ENCODE peak calls at places on chromosomes 4 and X, in seven cellular contexts. One of them, this sample, is unnamed.

GRCh38 chr4:48967626-48968025 is 18.4 kb upstream of the CWH43 start:
- DNase-seq in HepG2: no peak
- DNase-seq in HCT116: no peak
- DNase-seq in GM12878: no peak
- DNase-seq in A549: no peak
- DNase-seq in K562: no peak
- DNase-seq in H1: no peak
- DNase-seq in this sample: no peak

GRCh38 chr4:181046809-181047208 is 1196.4 kb upstream of the TENM3 start:
- DNase-seq in HCT116: no peak
- DNase-seq in K562: no peak
- DNase-seq in GM12878: no peak
- DNase-seq in H1: no peak
- DNase-seq in HepG2: no peak
- DNase-seq in A549: no peak
- DNase-seq in this sample: no peak

GRCh38 chrX:114127411-114128025 is 456.4 kb upstream of the HTR2C start:
- DNase-seq in HepG2: no peak
- DNase-seq in A549: no peak
- DNase-seq in HCT116: no peak
- DNase-seq in GM12878: no peak
- DNase-seq in K562: no peak
- DNase-seq in H1: no peak
- DNase-seq in this sample: no peak

GRCh38 chr4:78372282-78372988 is 179.1 kb upstream of the ANXA3 start:
- DNase-seq in HCT116: no peak
- DNase-seq in GM12878: no peak
- DNase-seq in K562: no peak
- DNase-seq in HepG2: no peak
- DNase-seq in H1: no peak
- DNase-seq in A549: no peak
- DNase-seq in this sample: no peak

GRCh38 chr4:961651-962230 is 11.6 kb downstream of the DGKQ start:
- DNase-seq in HCT116: no peak
- DNase-seq in H1: no peak
- DNase-seq in GM12878: no peak
- DNase-seq in K562: no peak
- DNase-seq in HepG2: no peak
- DNase-seq in A549: no peak
- DNase-seq in this sample: no peak

GRCh38 chr4:3401436-3402171 is 40.2 kb upstream of the HGFAC start:
- DNase-seq in GM12878: no peak
- DNase-seq in H1: no peak
- DNase-seq in HepG2: no peak
- DNase-seq in K562: peak
- DNase-seq in HCT116: no peak
- DNase-seq in A549: no peak
- DNase-seq in this sample: no peak

GRCh38 chr4:89482926-89483595 is 175.5 kb upstream of the GPRIN3 start:
- DNase-seq in GM12878: no peak
- DNase-seq in A549: no peak
- DNase-seq in HCT116: no peak
- DNase-seq in H1: no peak
- DNase-seq in HepG2: no peak
- DNase-seq in K562: no peak
- DNase-seq in this sample: no peak

GRCh38 chrX:72498782-72499181 is 73.9 kb downstream of the HDAC8 start:
- DNase-seq in A549: no peak
- DNase-seq in HepG2: no peak
- DNase-seq in GM12878: peak
- DNase-seq in HCT116: no peak
- DNase-seq in K562: peak
- DNase-seq in H1: no peak
- DNase-seq in this sample: peak

GRCh38 chr4:26377352-26378311 is 56.8 kb downstream of the RBPJ start:
- DNase-seq in A549: no peak
- DNase-seq in HCT116: no peak
- DNase-seq in GM12878: no peak
- DNase-seq in H1: no peak
- DNase-seq in HepG2: no peak
- DNase-seq in K562: no peak
- DNase-seq in this sample: peak

GRCh38 chr4:74109894-74110605 is 11.1 kb upstream of the CXCL2 start:
- DNase-seq in HCT116: peak
- DNase-seq in H1: no peak
- DNase-seq in HepG2: no peak
- DNase-seq in K562: no peak
- DNase-seq in GM12878: no peak
- DNase-seq in A549: peak
- DNase-seq in this sample: no peak

GRCh38 chr4:10096201-10096975 is 20.2 kb downstream of the WDR1 start:
- DNase-seq in A549: peak
- DNase-seq in K562: peak
- DNase-seq in HCT116: peak
- DNase-seq in H1: no peak
- DNase-seq in HepG2: no peak
- DNase-seq in GM12878: peak
- DNase-seq in this sample: peak

GRCh38 chrX:103356023-103356798 is at the start of gene TCEAL9:
- DNase-seq in GM12878: no peak
- DNase-seq in A549: peak
- DNase-seq in H1: no peak
- DNase-seq in HepG2: peak
- DNase-seq in K562: peak
- DNase-seq in HCT116: peak
- DNase-seq in this sample: no peak

GRCh38 chr4:96136056-96136455 is 296.2 kb downstream of the PDHA2 start:
- DNase-seq in GM12878: no peak
- DNase-seq in A549: no peak
- DNase-seq in H1: no peak
- DNase-seq in K562: no peak
- DNase-seq in HCT116: no peak
- DNase-seq in HepG2: no peak
- DNase-seq in this sample: no peak

GRCh38 chr4:105808459-105809041 is 86.7 kb upstream of the NPNT start:
- DNase-seq in HepG2: no peak
- DNase-seq in A549: no peak
- DNase-seq in K562: peak
- DNase-seq in H1: no peak
- DNase-seq in HCT116: peak
- DNase-seq in GM12878: no peak
- DNase-seq in this sample: no peak

GRCh38 chrX:63657821-63658220 is 127.2 kb downstream of the ARHGEF9 start:
- DNase-seq in H1: no peak
- DNase-seq in HepG2: no peak
- DNase-seq in K562: no peak
- DNase-seq in GM12878: no peak
- DNase-seq in HCT116: peak
- DNase-seq in A549: no peak
- DNase-seq in this sample: peak

GRCh38 chr4:92529510-92529909 is 225.7 kb downstream of the GRID2 start:
- DNase-seq in K562: no peak
- DNase-seq in A549: no peak
- DNase-seq in GM12878: no peak
- DNase-seq in HCT116: no peak
- DNase-seq in HepG2: no peak
- DNase-seq in H1: no peak
- DNase-seq in this sample: no peak

GRCh38 chr4:149164282-149164681 is 651.4 kb downstream of the IQCM start:
- DNase-seq in HepG2: no peak
- DNase-seq in GM12878: no peak
- DNase-seq in HCT116: no peak
- DNase-seq in A549: no peak
- DNase-seq in K562: no peak
- DNase-seq in H1: peak
- DNase-seq in this sample: no peak

DNA sequence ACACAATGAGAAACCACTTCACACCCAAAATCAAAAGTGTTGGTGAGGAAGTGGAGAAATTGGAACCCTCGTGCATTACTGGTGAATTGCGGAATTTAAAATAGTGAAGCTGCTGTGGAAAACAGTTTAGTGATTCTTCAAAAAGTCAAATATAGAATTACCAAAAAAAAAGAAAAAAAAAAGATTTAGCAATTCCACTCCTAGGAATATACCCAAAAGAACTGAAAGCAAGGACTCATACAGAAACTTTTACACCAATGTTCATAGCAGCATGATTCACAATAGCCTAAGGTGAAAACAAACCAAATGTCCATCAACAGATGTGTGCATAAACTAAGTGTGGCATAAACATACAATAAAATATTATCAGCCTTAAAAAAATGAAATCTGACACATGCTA is 364.3 kb upstream of the FAM241A start:
- DNase-seq in H1: no peak
- DNase-seq in HCT116: no peak
- DNase-seq in GM12878: no peak
- DNase-seq in K562: no peak
- DNase-seq in HepG2: no peak
- DNase-seq in A549: no peak
- DNase-seq in this sample: no peak
- H3K4me3 ChIP-seq in H1: no peak
- H3K4me3 ChIP-seq in HCT116: no peak
- H3K4me3 ChIP-seq in GM12878: no peak
- H3K4me3 ChIP-seq in K562: no peak
- H3K4me3 ChIP-seq in HepG2: no peak
- H3K4me3 ChIP-seq in A549: no peak
- H3K4me3 ChIP-seq in this sample: no peak

GRCh38 chrX:65035451-65035779 is 59.2 kb upstream of the ZC4H2 start:
- DNase-seq in HCT116: no peak
- DNase-seq in A549: no peak
- DNase-seq in GM12878: no peak
- DNase-seq in HepG2: no peak
- DNase-seq in H1: peak
- DNase-seq in K562: peak
- DNase-seq in this sample: no peak

GRCh38 chrX:65034292-65034640 is 58.0 kb upstream of the ZC4H2 start:
- DNase-seq in HCT116: no peak
- DNase-seq in K562: no peak
- DNase-seq in H1: no peak
- DNase-seq in GM12878: no peak
- DNase-seq in HepG2: no peak
- DNase-seq in A549: no peak
- DNase-seq in this sample: no peak

GRCh38 chrX:65034641-65035450 is 58.6 kb upstream of the ZC4H2 start:
- DNase-seq in K562: peak
- DNase-seq in HCT116: peak
- DNase-seq in HepG2: peak
- DNase-seq in H1: peak
- DNase-seq in A549: peak
- DNase-seq in GM12878: no peak
- DNase-seq in this sample: peak
- TF ChIP-seq CTCF in K562: peak
- TF ChIP-seq CTCF in HCT116: peak
- TF ChIP-seq CTCF in HepG2: peak
- TF ChIP-seq CTCF in H1: peak
- TF ChIP-seq CTCF in A549: no peak
- TF ChIP-seq CTCF in GM12878: no peak
- TF ChIP-seq CTCF in this sample: no peak

DNA sequence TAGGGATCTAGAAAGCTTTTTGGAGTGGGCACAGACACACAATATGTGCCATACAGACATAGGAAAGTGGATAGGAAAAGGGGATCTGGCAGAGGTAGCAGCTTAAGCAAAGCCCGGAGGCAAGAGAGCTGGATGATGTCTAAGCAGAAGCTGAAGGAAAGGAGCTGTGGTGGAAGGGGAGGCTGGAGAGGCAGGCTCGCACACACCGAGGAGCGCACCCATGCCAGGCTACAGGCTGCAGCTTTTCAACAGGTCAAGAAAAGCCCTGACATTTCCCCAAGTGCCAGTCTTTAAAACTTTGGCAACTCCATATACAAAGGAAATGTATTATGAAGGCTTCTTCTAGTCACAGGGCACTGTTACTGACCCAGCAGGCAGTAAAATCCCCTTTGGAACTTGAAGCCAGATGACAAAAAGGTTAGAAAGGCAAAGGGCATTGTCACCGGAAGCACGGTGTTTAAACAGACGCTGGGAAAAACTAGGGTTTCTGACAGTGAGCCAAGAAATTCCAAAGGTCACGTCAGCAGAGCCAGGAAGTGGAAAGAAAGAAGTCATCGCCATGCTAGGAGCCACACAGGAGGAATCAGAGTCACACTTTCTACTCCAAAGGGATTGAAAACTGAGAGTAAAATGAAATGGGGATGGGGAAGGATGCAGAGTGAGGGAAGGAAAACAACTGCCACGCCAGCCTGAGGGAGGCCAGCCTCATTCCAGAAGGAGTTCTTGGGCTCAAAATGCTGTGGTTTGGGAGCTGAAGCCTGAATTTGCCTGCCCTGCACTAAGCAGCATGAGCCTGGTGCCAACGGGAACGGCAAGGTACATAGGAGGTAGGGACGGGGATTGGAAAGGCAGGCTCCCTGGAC is 67.1 kb downstream of the SOWAHB start:
- DNase-seq in GM12878: no peak
- DNase-seq in H1: peak
- DNase-seq in HepG2: peak
- DNase-seq in A549: peak
- DNase-seq in HCT116: peak
- DNase-seq in K562: no peak
- DNase-seq in this sample: no peak
- TF ChIP-seq MAX in GM12878: no peak
- TF ChIP-seq MAX in H1: no peak
- TF ChIP-seq MAX in HepG2: peak
- TF ChIP-seq MAX in A549: peak
- TF ChIP-seq MAX in HCT116: peak
- TF ChIP-seq MAX in K562: no peak
- TF ChIP-seq MAX in this sample: no peak

DNA sequence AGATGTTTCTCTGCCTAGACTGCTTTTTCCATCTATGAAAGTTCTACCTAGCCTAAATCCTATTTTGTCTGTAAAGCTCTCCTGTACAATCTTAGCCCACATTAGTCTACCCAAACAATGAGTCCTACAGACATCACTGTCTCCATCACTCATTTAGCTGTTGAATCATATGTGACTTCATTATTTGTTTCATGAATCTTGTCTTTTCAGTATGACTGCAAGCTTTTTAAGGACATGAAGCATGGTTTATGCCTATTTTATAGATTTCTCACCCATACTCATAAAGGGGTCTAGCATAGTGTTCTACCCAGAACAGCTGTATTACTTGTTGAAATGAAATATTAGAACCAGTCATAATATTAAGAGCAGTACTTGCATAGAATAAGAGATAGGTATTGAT is 13.0 kb downstream of the AMMECR1 start:
- DNase-seq in GM12878: no peak
- DNase-seq in K562: no peak
- DNase-seq in HCT116: no peak
- DNase-seq in A549: no peak
- DNase-seq in HepG2: no peak
- DNase-seq in H1: no peak
- DNase-seq in this sample: no peak
- H3K4me3 ChIP-seq in GM12878: no peak
- H3K4me3 ChIP-seq in K562: no peak
- H3K4me3 ChIP-seq in HCT116: no peak
- H3K4me3 ChIP-seq in A549: no peak
- H3K4me3 ChIP-seq in HepG2: no peak
- H3K4me3 ChIP-seq in H1: no peak
- H3K4me3 ChIP-seq in this sample: no peak

DNA sequence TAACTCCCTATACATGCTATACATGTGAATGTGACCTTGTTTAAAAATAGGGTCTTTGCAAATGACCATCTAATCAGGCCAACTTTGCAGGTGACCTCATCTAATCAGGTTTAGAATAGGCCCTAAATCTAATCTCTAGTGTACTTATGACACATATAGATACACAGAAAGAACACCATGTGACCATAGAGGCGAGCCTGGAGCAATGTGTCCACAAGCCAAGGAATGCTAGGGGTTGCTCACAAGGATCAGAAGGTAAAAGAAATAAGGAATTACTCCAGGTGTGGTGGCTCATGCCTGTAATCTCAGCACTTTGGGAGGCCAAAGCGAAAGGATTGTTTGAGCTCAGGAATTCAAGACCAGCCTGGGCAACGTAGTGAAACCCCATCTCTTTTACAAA is 9.6 kb upstream of the C4orf36 start:
- DNase-seq in GM12878: no peak
- DNase-seq in A549: no peak
- DNase-seq in HepG2: no peak
- DNase-seq in H1: no peak
- DNase-seq in HCT116: no peak
- DNase-seq in K562: no peak
- DNase-seq in this sample: no peak
- TF ChIP-seq CTCF in GM12878: no peak
- TF ChIP-seq CTCF in A549: no peak
- TF ChIP-seq CTCF in HepG2: no peak
- TF ChIP-seq CTCF in H1: no peak
- TF ChIP-seq CTCF in HCT116: no peak
- TF ChIP-seq CTCF in K562: no peak
- TF ChIP-seq CTCF in this sample: no peak